ENCODE peak calls at places on chromosomes 6 and 20, in six cellular contexts. W is transverse colon, V is stomach, Z is A549, O is esophagus muscularis mucosa, H is ovary. M is an unnamed sample.

GRCh38 chr6:70599187-70599586 is 32.5 kb downstream of the SDHAF4 start:
- DNase-seq in Z (no peak), O (no peak), V (no peak), H (no peak), W (no peak), M (no peak)

GRCh38 chr6:149273318-149273717 is 44.2 kb upstream of the TAB2 start:
- DNase-seq in Z (no peak), W (peak), O (no peak), H (no peak), V (peak), M (no peak)

GRCh38 chr6:70669133-70669532 is 1.4 kb downstream of the SMAP1 start:
- DNase-seq in V (no peak), Z (no peak), W (no peak), O (no peak), H (no peak), M (no peak)

GRCh38 chr6:39037082-39037487 is 11.5 kb upstream of the GLP1R start:
- DNase-seq in V (no peak), W (no peak), H (no peak), O (no peak), Z (no peak), M (no peak)

GRCh38 chr6:11143394-11144371 is 32.2 kb upstream of the ERVFRD-1 start:
- DNase-seq in O (no peak), W (peak), V (peak), Z (peak), H (no peak), M (peak)

GRCh38 chr20:35992713-35993335 is 24.4 kb downstream of the CNBD2 start:
- DNase-seq in H (peak), V (peak), W (peak), Z (peak), O (no peak), M (no peak)

GRCh38 chr6:33201147-33201545 is 479 bp downstream of the SLC39A7 start:
- DNase-seq in V (no peak), H (peak), W (no peak), Z (no peak), O (no peak), M (no peak)

GRCh38 chr20:13325033-13325432 is 104.0 kb downstream of the ISM1 start:
- DNase-seq in O (no peak), Z (peak), H (no peak), V (no peak), W (no peak), M (no peak)

GRCh38 chr6:105257350-105257749 is 77.5 kb upstream of the POPDC3 start:
- DNase-seq in O (no peak), V (no peak), W (no peak), H (no peak), Z (no peak), M (no peak)

GRCh38 chr6:164346631-164347030 is 932.1 kb downstream of the QKI start:
- DNase-seq in Z (no peak), O (no peak), H (no peak), W (no peak), V (no peak), M (no peak)

GRCh38 chr6:16564430-16564829 is 196.8 kb downstream of the ATXN1 start:
- DNase-seq in W (no peak), Z (no peak), H (no peak), O (no peak), V (no peak), M (no peak)

GRCh38 chr20:33675127-33675954 is 1.1 kb upstream of the NECAB3 start:
- DNase-seq in H (peak), V (no peak), O (no peak), Z (no peak), W (no peak), M (no peak)

GRCh38 chr6:54074591-54075195 is 36.5 kb upstream of the MLIP start:
- DNase-seq in Z (no peak), W (no peak), V (no peak), O (no peak), H (no peak), M (no peak)

GRCh38 chr20:35007891-35008290 is 52.2 kb downstream of the MYH7B start:
- DNase-seq in Z (no peak), V (no peak), W (peak), H (no peak), O (no peak), M (peak)

GRCh38 chr6:30730611-30731435 is 10.7 kb downstream of the TUBB start:
- DNase-seq in W (peak), Z (peak), H (peak), O (no peak), V (peak), M (no peak)

GRCh38 chr20:36542019-36542488 is 735 bp downstream of the MYL9 start:
- DNase-seq in O (no peak), H (peak), Z (peak), V (no peak), W (peak), M (no peak)

GRCh38 chr6:130730600-130730999 is 96.6 kb upstream of the SMLR1 start:
- DNase-seq in H (no peak), Z (no peak), O (no peak), W (no peak), V (no peak), M (no peak)

GRCh38 chr6:49462071-49462470 is 982 bp downstream of the MMUT start:
- DNase-seq in V (no peak), H (no peak), Z (no peak), O (no peak), W (no peak), M (no peak)

GRCh38 chr6:33427585-33428218 is 7.8 kb downstream of the SYNGAP1 start:
- DNase-seq in W (peak), O (no peak), Z (peak), V (peak), H (peak), M (no peak)

GRCh38 chr6:14987490-14987889 is 258.4 kb upstream of the JARID2 start:
- DNase-seq in H (no peak), V (no peak), W (no peak), Z (no peak), O (no peak), M (no peak)

GRCh38 chr6:161370882-161371281 is 97.0 kb upstream of the AGPAT4 start:
- DNase-seq in O (no peak), V (peak), Z (peak), W (peak), H (peak), M (no peak)

GRCh38 chr6:125670586-125670985 is 78.8 kb upstream of the HEY2 start:
- DNase-seq in V (no peak), Z (peak), W (no peak), O (no peak), H (no peak), M (no peak)

GRCh38 chr6:43942616-43943015 is 172.6 kb downstream of the VEGFA start:
- DNase-seq in H (no peak), W (no peak), O (no peak), V (no peak), Z (no peak), M (no peak)

GRCh38 chr6:74369556-74369993 is 673.6 kb downstream of the CD109 start:
- DNase-seq in H (no peak), V (no peak), W (no peak), O (no peak), Z (no peak), M (no peak)

GRCh38 chr6:148090326-148090725 is 252.3 kb upstream of the SASH1 start:
- DNase-seq in W (no peak), O (no peak), Z (no peak), V (no peak), H (no peak), M (no peak)

GRCh38 chr6:139231206-139231605 is 60.6 kb downstream of the TXLNB start:
- DNase-seq in V (no peak), O (no peak), H (no peak), Z (no peak), W (no peak), M (no peak)

GRCh38 chr6:32152414-32153251 is 894 bp upstream of the PRRT1 start:
- DNase-seq in W (no peak), H (peak), O (no peak), Z (no peak), V (peak), M (no peak)

GRCh38 chr6:135852775-135853174 is 1.3 kb downstream of the PDE7B start:
- DNase-seq in H (no peak), O (no peak), Z (no peak), V (no peak), W (no peak), M (no peak)

DNA sequence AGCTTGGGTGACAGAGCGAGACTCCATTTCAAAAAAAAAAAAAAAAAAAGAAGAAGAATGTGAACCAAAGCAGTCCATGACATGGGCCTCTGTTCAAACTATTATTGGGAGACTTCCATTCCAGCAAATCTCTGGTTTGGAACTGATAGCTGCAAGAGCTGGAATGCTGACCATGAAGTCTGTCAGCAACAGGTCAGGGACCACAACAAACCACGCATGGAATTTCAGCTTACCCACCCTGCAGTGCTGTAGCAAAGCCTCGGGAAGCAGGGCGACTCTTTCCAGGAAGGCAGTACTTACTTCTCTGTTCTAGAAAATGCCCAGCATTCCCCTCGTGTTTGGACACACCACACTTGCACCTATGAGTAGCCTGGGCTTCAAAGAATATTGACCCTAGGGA is 34.1 kb upstream of the TBC1D7 start:
- DNase-seq in O (no peak), V (no peak), W (no peak), H (no peak), Z (no peak), M (no peak)
- TF ChIP-seq EP300 in O (no peak), V (no peak), W (no peak), H (no peak), Z (no peak), M (no peak)

GRCh38 chr6:151059612-151060095 is 180.1 kb upstream of the AKAP12 start:
- DNase-seq in V (no peak), W (no peak), O (no peak), Z (peak), H (no peak), M (no peak)

GRCh38 chr6:151060742-151061100 is 179.0 kb upstream of the AKAP12 start:
- DNase-seq in Z (no peak), O (peak), H (no peak), V (no peak), W (no peak), M (no peak)

GRCh38 chr6:151063339-151063738 is 176.4 kb upstream of the AKAP12 start:
- DNase-seq in O (no peak), V (no peak), H (no peak), W (no peak), Z (no peak), M (no peak)

GRCh38 chr6:151058021-151058733 is 181.6 kb upstream of the AKAP12 start:
- DNase-seq in Z (no peak), W (no peak), V (no peak), O (peak), H (peak), M (no peak)

GRCh38 chr6:151060096-151060741 is 179.5 kb upstream of the AKAP12 start:
- DNase-seq in H (no peak), W (no peak), O (peak), V (no peak), Z (peak), M (no peak)
- TF ChIP-seq EP300 in H (no peak), W (no peak), O (no peak), V (no peak), Z (peak), M (no peak)

GRCh38 chr6:114157848-114158247 is 185.0 kb downstream of the HS3ST5 start:
- DNase-seq in W (no peak), Z (no peak), O (no peak), H (no peak), V (no peak), M (no peak)
- TF ChIP-seq EP300 in W (no peak), Z (no peak), O (no peak), H (no peak), V (no peak), M (no peak)

GRCh38 chr6:155364844-155365437 is 50.7 kb upstream of the TFB1M start:
- DNase-seq in Z (no peak), O (no peak), H (no peak), W (no peak), V (no peak), M (no peak)
- TF ChIP-seq EP300 in Z (no peak), O (no peak), H (no peak), W (no peak), V (no peak), M (no peak)

DNA sequence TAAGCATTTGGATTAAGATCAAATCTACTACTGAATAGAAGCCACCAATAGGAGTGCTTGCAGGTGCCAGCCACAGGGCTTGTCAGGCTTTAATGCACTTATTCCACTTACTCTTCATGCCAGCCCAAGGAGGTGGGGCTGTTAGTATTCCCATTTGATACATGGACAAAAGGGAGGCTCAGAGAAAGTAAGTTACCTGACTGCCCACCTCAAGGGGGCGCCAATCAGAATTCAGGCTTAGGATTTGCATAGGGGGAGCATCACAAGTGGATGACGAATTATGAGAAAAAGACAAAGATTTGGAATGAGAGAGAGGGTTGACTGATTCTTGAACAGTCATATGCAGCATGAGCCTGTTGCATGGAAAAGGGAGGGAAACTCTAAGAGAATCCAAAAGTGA is 188.4 kb upstream of the TSHZ2 start:
- DNase-seq in H (no peak), Z (peak), V (no peak), O (no peak), W (no peak), M (no peak)
- TF ChIP-seq EP300 in H (no peak), Z (no peak), V (no peak), O (no peak), W (no peak), M (no peak)

GRCh38 chr6:36592221-36592655 is 1.9 kb upstream of the SRSF3 start:
- DNase-seq in O (no peak), Z (no peak), H (no peak), W (peak), V (no peak), M (no peak)

GRCh38 chr6:36596359-36596758 is 2.2 kb downstream of the SRSF3 start:
- DNase-seq in O (no peak), W (peak), H (no peak), V (no peak), Z (no peak), M (no peak)

GRCh38 chr6:36595168-36595818 is 1.1 kb downstream of the SRSF3 start:
- DNase-seq in H (no peak), Z (peak), O (no peak), W (no peak), V (no peak), M (no peak)

GRCh38 chr6:36594816-36595167 is 630 bp downstream of the SRSF3 start:
- DNase-seq in O (no peak), W (no peak), Z (no peak), V (no peak), H (no peak), M (no peak)

GRCh38 chr6:36594029-36594815 is at the start of gene SRSF3:
- DNase-seq in Z (peak), H (peak), O (peak), V (peak), W (peak), M (peak)
- TF ChIP-seq EP300 in Z (no peak), H (no peak), O (no peak), V (no peak), W (no peak), M (no peak)

GRCh38 chr20:11777861-11778570 is 139.7 kb upstream of the BTBD3 start:
- DNase-seq in H (no peak), O (no peak), V (no peak), Z (no peak), W (no peak), M (no peak)
- TF ChIP-seq EP300 in H (no peak), O (no peak), V (no peak), Z (no peak), W (no peak), M (no peak)

GRCh38 chr20:23293689-23294088 is 56.9 kb upstream of the NXT1 start:
- DNase-seq in Z (no peak), O (no peak), H (no peak), V (no peak), W (peak), M (no peak)
- TF ChIP-seq EP300 in Z (no peak), O (peak), H (no peak), V (peak), W (no peak), M (no peak)

GRCh38 chr6:152745509-152746171 is 5.0 kb upstream of the VIP start:
- DNase-seq in O (no peak), H (no peak), V (no peak), Z (no peak), W (no peak), M (no peak)

GRCh38 chr6:152748843-152749242 is 1.8 kb upstream of the VIP start:
- DNase-seq in W (no peak), O (no peak), H (no peak), Z (peak), V (no peak), M (no peak)

GRCh38 chr6:152750694-152751093 is at the start of gene VIP:
- DNase-seq in O (no peak), Z (peak), V (no peak), W (no peak), H (no peak), M (no peak)

GRCh38 chr6:152746172-152746553 is 4.4 kb upstream of the VIP start:
- DNase-seq in H (no peak), O (no peak), Z (peak), W (no peak), V (no peak), M (no peak)

DNA sequence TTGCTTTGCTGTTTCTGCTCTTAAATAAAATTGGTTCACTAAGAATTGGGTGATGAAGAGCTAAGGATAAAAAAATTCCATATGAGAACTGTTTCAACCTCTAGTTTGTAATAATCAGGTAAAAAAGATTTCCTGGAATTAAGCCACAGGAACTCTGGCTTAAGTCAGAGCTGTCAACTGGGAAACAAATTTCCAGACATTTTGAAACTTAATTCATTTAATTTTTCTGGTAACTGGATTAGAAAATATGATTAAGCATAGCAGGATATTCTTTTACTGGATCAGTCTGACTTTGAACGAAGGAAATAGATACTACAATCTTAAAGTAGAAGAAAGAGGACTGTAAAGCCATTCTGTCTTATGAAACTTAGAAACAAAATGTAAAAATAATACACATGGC is 1.3 kb upstream of the VIP start:
- DNase-seq in V (no peak), W (no peak), O (no peak), H (no peak), Z (no peak), M (no peak)
- TF ChIP-seq EP300 in V (no peak), W (no peak), O (no peak), H (no peak), Z (no peak), M (no peak)